ENCODE peak calls at places on chromosome 14, in eight cellular contexts. I is HFF-Myc, J is AG10803, R is endothelial cell of umbilical vein, A is cardiac muscle cell, Z is transverse colon, T is AG09309, E is body of pancreas. K is an unnamed sample.

GRCh38 chr14:74551903-74552371 is 58.4 kb downstream of the ISCA2 start:
- DNase-seq in I (no peak), J (peak; percentile 41), R (no peak), A (peak; percentile 7), Z (no peak), T (no peak), E (no peak), K (no peak)

GRCh38 chr14:94995551-94995950 is 161.8 kb downstream of the DICER1 start:
- DNase-seq in I (no peak), J (no peak), R (no peak), A (no peak), Z (no peak), T (no peak), E (no peak), K (no peak)

GRCh38 chr14:35533357-35534129 is 421 bp upstream of the INSM2 start:
- DNase-seq in I (no peak), J (peak; percentile 20), R (peak; percentile 60), A (peak; percentile 63), Z (peak; percentile 67), T (no peak), E (peak; percentile 52), K (no peak)

GRCh38 chr14:35632276-35633071 is 98.5 kb downstream of the INSM2 start:
- DNase-seq in I (no peak), J (peak; percentile 66), R (no peak), A (peak; percentile 21), Z (no peak), T (no peak), E (no peak), K (no peak)

GRCh38 chr14:65949711-65950516 is 536.3 kb upstream of the CCDC196 start:
- DNase-seq in I (no peak), J (no peak), R (no peak), A (peak; percentile 45), Z (peak; percentile 39), T (no peak), E (peak; percentile 40), K (peak; percentile 28)

GRCh38 chr14:54864526-54864925 is 38.1 kb downstream of the GCH1 start:
- DNase-seq in I (no peak), J (peak; percentile 12), R (peak; percentile 25), A (peak; percentile 42), Z (no peak), T (no peak), E (no peak), K (no peak)

GRCh38 chr14:85527458-85527857 is 2.5 kb upstream of the FLRT2 start:
- DNase-seq in I (no peak), J (no peak), R (peak; percentile 83), A (peak; percentile 27), Z (no peak), T (no peak), E (no peak), K (no peak)

GRCh38 chr14:76793956-76794355 is 18.7 kb downstream of the ANGEL1 start:
- DNase-seq in I (no peak), J (no peak), R (no peak), A (no peak), Z (no peak), T (no peak), E (no peak), K (no peak)

GRCh38 chr14:79274641-79275366 is 936.5 kb downstream of the DIO2 start:
- DNase-seq in I (no peak), J (no peak), R (no peak), A (no peak), Z (no peak), T (no peak), E (no peak), K (no peak)

GRCh38 chr14:61765225-61765943 is 3.2 kb downstream of the SNAPC1 start:
- DNase-seq in I (no peak), J (no peak), R (peak; percentile 51), A (no peak), Z (no peak), T (no peak), E (no peak), K (no peak)

GRCh38 chr14:61761557-61761956 is 663 bp upstream of the SNAPC1 start:
- DNase-seq in I (no peak), J (no peak), R (no peak), A (no peak), Z (no peak), T (no peak), E (no peak), K (no peak)

GRCh38 chr14:61766136-61766535 is 3.9 kb downstream of the SNAPC1 start:
- DNase-seq in I (no peak), J (no peak), R (peak; percentile 31), A (no peak), Z (no peak), T (no peak), E (no peak), K (peak; percentile 13)

GRCh38 chr14:61761959-61762786 is at the start of gene SNAPC1:
- DNase-seq in I (peak; percentile 98), J (peak; percentile 97), R (peak; percentile 98), A (peak; percentile 99), Z (peak; percentile 97), T (peak; percentile 92), E (peak; percentile 97), K (peak; percentile 94)

DNA sequence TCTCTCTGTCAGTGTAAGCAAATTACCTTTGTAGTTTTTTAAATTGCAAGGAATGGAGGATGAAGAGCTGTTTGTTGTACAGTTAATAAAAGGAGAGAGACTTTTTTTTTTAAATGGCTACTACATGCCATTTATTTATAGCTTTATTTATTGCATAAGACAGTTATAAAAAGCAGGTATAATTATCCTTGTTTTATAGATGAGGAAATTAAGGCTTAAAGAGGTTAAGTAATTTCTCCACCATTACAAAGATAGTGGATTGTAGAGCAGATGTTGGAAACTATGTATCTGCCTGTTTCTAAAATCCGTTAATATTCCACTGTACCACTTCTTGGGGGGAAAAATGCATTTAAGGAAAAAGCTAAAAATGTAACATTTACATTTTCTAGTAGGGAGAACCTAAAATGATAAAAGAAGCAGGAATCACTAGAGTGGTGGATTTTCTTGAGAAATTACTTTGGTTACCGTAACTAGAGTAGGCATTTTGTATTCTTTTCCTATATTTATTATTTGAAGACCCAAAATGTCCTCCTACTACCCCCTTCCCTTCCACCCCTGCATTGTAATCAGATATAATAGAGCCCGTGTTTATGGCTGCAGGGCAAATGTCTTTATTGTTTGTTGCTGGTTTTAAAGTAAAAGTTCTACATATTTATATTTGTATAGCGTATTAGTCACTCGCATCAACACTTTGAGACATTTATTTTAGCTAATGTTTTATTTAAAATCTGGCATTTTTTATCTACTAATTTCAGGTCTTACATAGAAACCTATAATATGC is 2.3 kb downstream of the SNAPC1 start:
- DNase-seq in I (no peak), J (no peak), R (peak; percentile 9), A (no peak), Z (no peak), T (no peak), E (no peak), K (no peak)
- H3K4me3 ChIP-seq in I (peak overlapping the region; percentile 94), J (peak overlapping the region; percentile 24), R (peak overlapping the region; percentile 83), A (peak overlapping the region; percentile 87), Z (no peak overlapping the region), T (no peak overlapping the region), E (no peak overlapping the region), K (no peak overlapping the region)

GRCh38 chr14:22472935-22473854 is 115.8 kb downstream of the DAD1 start:
- DNase-seq in I (no peak), J (peak; percentile 33), R (peak; percentile 72), A (peak; percentile 74), Z (peak; percentile 56), T (no peak), E (peak; percentile 59), K (peak; percentile 26)

GRCh38 chr14:22474730-22475351 is 114.2 kb downstream of the DAD1 start:
- DNase-seq in I (no peak), J (peak; percentile 44), R (peak; percentile 77), A (peak; percentile 36), Z (no peak), T (no peak), E (no peak), K (no peak)

GRCh38 chr14:22472466-22472865 is 116.6 kb downstream of the DAD1 start:
- DNase-seq in I (no peak), J (no peak), R (no peak), A (no peak), Z (no peak), T (no peak), E (no peak), K (no peak)

GRCh38 chr14:22469541-22470303 is 119.3 kb downstream of the DAD1 start:
- DNase-seq in I (no peak), J (no peak), R (peak; percentile 43), A (no peak), Z (no peak), T (no peak), E (no peak), K (no peak)

DNA sequence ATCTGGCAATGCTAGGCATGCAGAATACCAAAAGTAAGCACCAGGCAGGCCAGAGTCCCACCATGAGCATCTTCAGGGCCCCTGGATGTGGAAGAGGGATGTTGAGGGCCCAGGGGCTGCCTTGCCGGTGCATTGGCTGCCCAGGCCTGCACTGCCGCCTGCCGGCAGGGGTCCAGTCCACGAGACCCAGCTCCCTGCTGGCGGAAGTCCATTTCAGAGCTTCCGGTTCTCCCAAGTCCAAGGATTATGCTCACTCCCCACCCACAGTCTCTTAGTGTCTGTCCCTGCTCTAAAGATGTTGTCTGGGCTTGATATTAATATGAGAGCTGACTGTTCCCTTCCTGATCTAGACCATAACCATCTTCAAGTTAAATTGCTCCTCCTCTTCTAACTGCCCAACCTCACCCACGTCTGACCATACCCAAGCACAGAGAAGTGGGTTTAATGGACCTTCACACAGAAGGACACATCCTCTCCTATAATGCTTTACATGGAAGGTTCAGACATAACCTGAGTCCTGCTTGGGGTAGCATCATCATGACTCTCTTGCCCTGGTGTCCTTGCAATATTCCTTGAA is 117.4 kb downstream of the DAD1 start:
- DNase-seq in I (no peak), J (no peak), R (peak; percentile 32), A (peak; percentile 80), Z (peak; percentile 46), T (no peak), E (peak; percentile 65), K (peak; percentile 21)
- TF ChIP-seq CTCF in I (peak; percentile 72), J (peak; percentile 35), R (peak; percentile 75), A (peak; percentile 83), Z (peak; percentile 35), T (peak; percentile 37), E (peak; percentile 60), K (peak; percentile 68)

GRCh38 chr14:64208981-64209380 is 85.2 kb downstream of the ESR2 start:
- DNase-seq in I (no peak), J (no peak), R (no peak), A (no peak), Z (no peak), T (no peak), E (no peak), K (no peak)
- H3K4me3 ChIP-seq in I (no peak overlapping the region), J (no peak overlapping the region), R (no peak overlapping the region), A (no peak overlapping the region), Z (no peak overlapping the region), T (no peak overlapping the region), E (no peak overlapping the region), K (no peak overlapping the region)

GRCh38 chr14:68922886-68923285 is 56.2 kb downstream of the ACTN1 start:
- DNase-seq in I (no peak), J (no peak), R (no peak), A (no peak), Z (no peak), T (no peak), E (no peak), K (no peak)

GRCh38 chr14:68919129-68919927 is 59.8 kb downstream of the ACTN1 start:
- DNase-seq in I (no peak), J (no peak), R (no peak), A (no peak), Z (no peak), T (no peak), E (peak; percentile 44), K (no peak)

GRCh38 chr14:68922201-68922613 is 56.9 kb downstream of the ACTN1 start:
- DNase-seq in I (peak; percentile 11), J (no peak), R (no peak), A (no peak), Z (no peak), T (no peak), E (no peak), K (no peak)

GRCh38 chr14:68921049-68921448 is 58.1 kb downstream of the ACTN1 start:
- DNase-seq in I (no peak), J (no peak), R (no peak), A (no peak), Z (no peak), T (no peak), E (no peak), K (no peak)

GRCh38 chr14:68921666-68922065 is 57.4 kb downstream of the ACTN1 start:
- DNase-seq in I (no peak), J (no peak), R (no peak), A (no peak), Z (no peak), T (no peak), E (no peak), K (no peak)
- TF ChIP-seq CTCF in I (no peak), J (no peak), R (no peak), A (peak; percentile 13), Z (no peak), T (no peak), E (no peak), K (no peak)

K was measured in LNCaP clone FGC.